ENCODE peak calls at places on chromosomes 2 and 18, in four cellular contexts. One of them, this sample, is unnamed.

GRCh38 chr2:196334710-196335109 is 163.3 kb upstream of the STK17B start:
- DNase-seq in GM12878: no peak
- DNase-seq in K562: no peak
- DNase-seq in SK-N-SH: no peak
- DNase-seq in this sample: no peak

GRCh38 chr2:3505771-3506170 is 13.6 kb downstream of the ADI1 start:
- DNase-seq in GM12878: no peak
- DNase-seq in K562: no peak
- DNase-seq in SK-N-SH: no peak
- DNase-seq in this sample: no peak

GRCh38 chr2:230011617-230012016 is 57.1 kb downstream of the SLC16A14 start:
- DNase-seq in GM12878: no peak
- DNase-seq in K562: no peak
- DNase-seq in SK-N-SH: no peak
- DNase-seq in this sample: no peak

GRCh38 chr2:17583166-17583565 is 42.7 kb downstream of the VSNL1 start:
- DNase-seq in GM12878: no peak
- DNase-seq in K562: no peak
- DNase-seq in SK-N-SH: no peak
- DNase-seq in this sample: no peak

GRCh38 chr2:230007931-230008707 is 60.6 kb downstream of the SLC16A14 start:
- DNase-seq in GM12878: peak; percentile 26
- DNase-seq in K562: peak; percentile 53
- DNase-seq in SK-N-SH: peak; percentile 49
- DNase-seq in this sample: peak; percentile 82

GRCh38 chr2:105287692-105288091 is 41.8 kb downstream of the TGFBRAP1 start:
- DNase-seq in GM12878: peak; percentile 4
- DNase-seq in K562: peak; percentile 43
- DNase-seq in SK-N-SH: peak; percentile 33
- DNase-seq in this sample: peak; percentile 58

GRCh38 chr2:11872247-11872947 is 126.0 kb downstream of the LPIN1 start:
- DNase-seq in GM12878: peak; percentile 64
- DNase-seq in K562: no peak
- DNase-seq in SK-N-SH: no peak
- DNase-seq in this sample: no peak

GRCh38 chr18:8188196-8188595 is 421.0 kb upstream of the RAB12 start:
- DNase-seq in GM12878: no peak
- DNase-seq in K562: no peak
- DNase-seq in SK-N-SH: no peak
- DNase-seq in this sample: no peak

GRCh38 chr2:239594772-239595608 is 194.2 kb upstream of the HDAC4 start:
- DNase-seq in GM12878: no peak
- DNase-seq in K562: no peak
- DNase-seq in SK-N-SH: no peak
- DNase-seq in this sample: peak; percentile 3

GRCh38 chr2:50649626-50650397 is 382.1 kb downstream of the NRXN1 start:
- DNase-seq in GM12878: no peak
- DNase-seq in K562: no peak
- DNase-seq in SK-N-SH: no peak
- DNase-seq in this sample: no peak

GRCh38 chr2:107804608-107805498 is 21.8 kb upstream of the RGPD4 start:
- DNase-seq in GM12878: no peak
- DNase-seq in K562: no peak
- DNase-seq in SK-N-SH: no peak
- DNase-seq in this sample: no peak

GRCh38 chr2:40400336-40400953 is 51.4 kb downstream of the SLC8A1 start:
- DNase-seq in GM12878: no peak
- DNase-seq in K562: no peak
- DNase-seq in SK-N-SH: no peak
- DNase-seq in this sample: no peak

GRCh38 chr2:143564419-143564818 is 435.2 kb downstream of the ARHGAP15 start:
- DNase-seq in GM12878: peak; percentile 31
- DNase-seq in K562: no peak
- DNase-seq in SK-N-SH: no peak
- DNase-seq in this sample: no peak

GRCh38 chr2:150621800-150622199 is 134.3 kb upstream of the RND3 start:
- DNase-seq in GM12878: no peak
- DNase-seq in K562: no peak
- DNase-seq in SK-N-SH: no peak
- DNase-seq in this sample: no peak

GRCh38 chr2:193076995-193077394 is 882.3 kb upstream of the TMEFF2 start:
- DNase-seq in GM12878: no peak
- DNase-seq in K562: no peak
- DNase-seq in SK-N-SH: no peak
- DNase-seq in this sample: no peak

GRCh38 chr18:71597219-71597618 is 946.9 kb downstream of the CBLN2 start:
- DNase-seq in GM12878: no peak
- DNase-seq in K562: no peak
- DNase-seq in SK-N-SH: no peak
- DNase-seq in this sample: no peak

GRCh38 chr18:79404567-79404910 is 8.8 kb downstream of the NFATC1 start:
- DNase-seq in GM12878: no peak
- DNase-seq in K562: no peak
- DNase-seq in SK-N-SH: no peak
- DNase-seq in this sample: no peak

GRCh38 chr2:222756951-222757645 is 85.6 kb downstream of the MOGAT1 start:
- DNase-seq in GM12878: no peak
- DNase-seq in K562: no peak
- DNase-seq in SK-N-SH: no peak
- DNase-seq in this sample: no peak

GRCh38 chr2:153394247-153394646 is 84.3 kb downstream of the RPRM start:
- DNase-seq in GM12878: no peak
- DNase-seq in K562: no peak
- DNase-seq in SK-N-SH: no peak
- DNase-seq in this sample: no peak

GRCh38 chr2:101773137-101773536 is 75.6 kb downstream of the MAP4K4 start:
- DNase-seq in GM12878: no peak
- DNase-seq in K562: no peak
- DNase-seq in SK-N-SH: no peak
- DNase-seq in this sample: no peak

GRCh38 chr2:72887836-72888437 is 729 bp downstream of the SPR start:
- DNase-seq in GM12878: no peak
- DNase-seq in K562: peak; percentile 82
- DNase-seq in SK-N-SH: peak; percentile 86
- DNase-seq in this sample: peak; percentile 97

GRCh38 chr2:73069041-73069854 is 2.3 kb downstream of the SFXN5 start:
- DNase-seq in GM12878: no peak
- DNase-seq in K562: no peak
- DNase-seq in SK-N-SH: no peak
- DNase-seq in this sample: no peak

GRCh38 chr18:59423251-59423650 is 64.2 kb upstream of the LMAN1 start:
- DNase-seq in GM12878: no peak
- DNase-seq in K562: no peak
- DNase-seq in SK-N-SH: no peak
- DNase-seq in this sample: no peak

GRCh38 chr2:100244881-100245605 is 77.3 kb downstream of the LONRF2 start:
- DNase-seq in GM12878: no peak
- DNase-seq in K562: no peak
- DNase-seq in SK-N-SH: no peak
- DNase-seq in this sample: no peak
- TF ChIP-seq USF1 in GM12878: no peak
- TF ChIP-seq USF1 in K562: no peak
- TF ChIP-seq USF1 in SK-N-SH: no peak
- TF ChIP-seq USF1 in this sample: no peak

GRCh38 chr2:36455788-36456187 is 100.2 kb downstream of the CRIM1 start:
- DNase-seq in GM12878: no peak
- DNase-seq in K562: no peak
- DNase-seq in SK-N-SH: no peak
- DNase-seq in this sample: no peak

GRCh38 chr2:36459725-36460137 is 104.2 kb downstream of the CRIM1 start:
- DNase-seq in GM12878: no peak
- DNase-seq in K562: no peak
- DNase-seq in SK-N-SH: peak; percentile 14
- DNase-seq in this sample: peak; percentile 46

GRCh38 chr2:36461039-36461681 is 105.6 kb downstream of the CRIM1 start:
- DNase-seq in GM12878: peak; percentile 9
- DNase-seq in K562: no peak
- DNase-seq in SK-N-SH: no peak
- DNase-seq in this sample: no peak

GRCh38 chr2:36456227-36456788 is 100.7 kb downstream of the CRIM1 start:
- DNase-seq in GM12878: no peak
- DNase-seq in K562: no peak
- DNase-seq in SK-N-SH: peak; percentile 14
- DNase-seq in this sample: no peak

GRCh38 chr2:36458106-36458505 is 102.5 kb downstream of the CRIM1 start:
- DNase-seq in GM12878: no peak
- DNase-seq in K562: no peak
- DNase-seq in SK-N-SH: no peak
- DNase-seq in this sample: no peak
- TF ChIP-seq USF1 in GM12878: no peak
- TF ChIP-seq USF1 in K562: no peak
- TF ChIP-seq USF1 in SK-N-SH: no peak
- TF ChIP-seq USF1 in this sample: no peak

GRCh38 chr2:209426432-209426831 is 2.6 kb downstream of the MAP2 start:
- DNase-seq in GM12878: no peak
- DNase-seq in K562: no peak
- DNase-seq in SK-N-SH: peak; percentile 9
- DNase-seq in this sample: no peak

GRCh38 chr2:209431701-209432100 is 7.9 kb downstream of the MAP2 start:
- DNase-seq in GM12878: no peak
- DNase-seq in K562: no peak
- DNase-seq in SK-N-SH: no peak
- DNase-seq in this sample: no peak
- TF ChIP-seq USF1 in GM12878: no peak
- TF ChIP-seq USF1 in K562: no peak
- TF ChIP-seq USF1 in SK-N-SH: no peak
- TF ChIP-seq USF1 in this sample: no peak

DNA sequence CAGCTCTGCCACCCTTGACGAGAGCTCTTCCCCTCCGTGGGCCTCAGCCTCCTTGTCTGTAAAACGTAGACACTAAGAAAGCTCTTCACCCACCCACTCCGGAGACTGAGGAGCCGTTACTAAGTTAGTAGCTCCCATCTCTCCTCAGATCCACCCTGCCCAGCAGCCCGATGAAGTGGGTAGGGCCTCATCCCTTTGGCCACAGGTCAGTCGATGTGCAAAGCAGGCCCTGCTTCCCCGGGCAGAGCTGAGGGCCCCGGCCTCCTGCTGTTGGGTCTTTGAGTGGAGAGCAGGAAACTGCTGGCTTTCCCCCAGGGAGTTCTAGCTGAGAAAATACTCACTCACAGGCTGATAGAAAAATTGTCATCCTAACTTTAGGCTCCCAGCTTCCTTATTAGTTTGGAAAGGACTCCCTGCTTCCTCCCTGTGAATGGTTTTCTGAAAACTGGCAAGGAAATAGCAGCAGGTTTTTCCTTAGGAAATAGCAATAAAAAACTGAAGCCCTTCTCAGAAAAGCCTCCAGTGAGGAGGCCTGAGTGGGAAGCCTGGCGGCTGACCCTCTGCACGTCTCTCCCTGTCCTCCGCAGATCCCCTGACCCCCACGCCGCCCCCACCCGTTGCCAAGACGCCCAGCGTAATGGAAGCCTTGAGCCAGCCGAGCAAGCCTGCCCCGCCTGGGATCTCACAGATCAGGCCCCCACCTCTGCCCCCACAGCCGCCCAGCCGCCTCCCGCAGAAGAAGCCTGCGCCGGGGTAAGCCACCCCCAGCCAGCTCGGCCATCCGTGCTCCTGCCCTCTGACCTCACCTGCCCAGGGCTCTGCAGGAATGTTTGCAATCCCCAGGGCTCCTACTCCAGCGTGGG is 30.2 kb downstream of the ITGB1BP1 start:
- DNase-seq in GM12878: no peak
- DNase-seq in K562: no peak
- DNase-seq in SK-N-SH: no peak
- DNase-seq in this sample: peak; percentile 43
- TF ChIP-seq USF1 in GM12878: no peak
- TF ChIP-seq USF1 in K562: no peak
- TF ChIP-seq USF1 in SK-N-SH: no peak
- TF ChIP-seq USF1 in this sample: no peak

GRCh38 chr2:21305581-21305980 is 181.8 kb downstream of the TDRD15 start:
- DNase-seq in GM12878: no peak
- DNase-seq in K562: no peak
- DNase-seq in SK-N-SH: no peak
- DNase-seq in this sample: no peak
- TF ChIP-seq USF1 in GM12878: no peak
- TF ChIP-seq USF1 in K562: no peak
- TF ChIP-seq USF1 in SK-N-SH: no peak
- TF ChIP-seq USF1 in this sample: no peak

DNA sequence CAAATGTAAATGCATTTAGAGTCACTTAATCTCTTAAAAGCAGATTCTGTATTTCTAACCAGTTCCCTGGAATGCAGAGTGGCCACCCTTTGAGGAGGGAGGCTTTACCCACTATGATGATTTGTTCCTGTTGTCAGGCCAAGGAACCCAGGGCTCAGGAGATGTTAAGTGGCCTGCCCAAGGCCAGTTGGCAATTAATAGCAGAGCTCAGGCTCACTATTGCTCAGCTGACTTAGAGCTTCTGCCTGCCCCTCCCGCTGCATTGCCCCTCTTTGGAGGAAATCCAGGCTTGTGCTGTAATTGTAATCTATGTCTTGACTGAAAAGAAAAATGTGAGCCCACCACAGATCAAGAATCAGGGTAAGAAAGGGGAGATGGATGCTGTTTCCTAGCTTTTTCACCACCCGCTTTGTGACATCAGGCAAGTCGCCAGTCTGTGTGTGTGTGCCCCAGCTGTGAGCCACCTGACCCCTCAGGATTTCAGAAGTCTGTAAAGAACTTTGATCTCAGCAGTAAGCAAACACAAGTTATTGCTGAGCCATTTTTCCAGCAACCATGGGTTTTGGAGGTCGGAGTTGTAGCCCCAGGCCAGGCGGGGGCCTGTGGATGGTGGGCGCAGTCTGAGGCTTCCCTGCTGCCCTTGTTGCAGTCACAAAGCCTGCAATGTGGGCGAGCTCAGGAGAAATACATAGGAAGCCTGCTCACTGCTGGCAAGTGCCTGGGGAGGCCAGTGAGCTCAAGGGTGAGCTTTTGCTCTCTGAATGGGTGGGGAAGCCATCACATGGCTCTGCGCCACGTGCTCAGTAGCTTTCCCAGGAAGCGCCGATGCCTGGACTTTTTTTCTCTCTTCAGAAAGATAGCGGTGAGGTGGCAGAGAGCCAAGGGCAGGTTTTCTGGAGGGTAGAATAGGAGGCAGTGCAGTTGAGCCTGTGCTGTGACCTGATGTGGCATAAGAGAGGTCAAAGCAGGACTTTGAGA is 6.0 kb downstream of the CABLES1 start:
- DNase-seq in GM12878: no peak
- DNase-seq in K562: no peak
- DNase-seq in SK-N-SH: peak; percentile 55
- DNase-seq in this sample: no peak
- TF ChIP-seq USF1 in GM12878: no peak
- TF ChIP-seq USF1 in K562: no peak
- TF ChIP-seq USF1 in SK-N-SH: peak; percentile 40
- TF ChIP-seq USF1 in this sample: no peak

GRCh38 chr2:133641497-133641896 is 73.2 kb upstream of the NCKAP5 start:
- DNase-seq in GM12878: no peak
- DNase-seq in K562: no peak
- DNase-seq in SK-N-SH: no peak
- DNase-seq in this sample: peak; percentile 14
- TF ChIP-seq USF1 in GM12878: no peak
- TF ChIP-seq USF1 in K562: no peak
- TF ChIP-seq USF1 in SK-N-SH: no peak
- TF ChIP-seq USF1 in this sample: no peak

GRCh38 chr2:32745191-32745590 is 117.3 kb downstream of the TTC27 start:
- DNase-seq in GM12878: no peak
- DNase-seq in K562: no peak
- DNase-seq in SK-N-SH: no peak
- DNase-seq in this sample: no peak
- TF ChIP-seq USF1 in GM12878: no peak
- TF ChIP-seq USF1 in K562: no peak
- TF ChIP-seq USF1 in SK-N-SH: no peak
- TF ChIP-seq USF1 in this sample: no peak

This sample was measured in WTC11.